ENCODE peak calls at places on chromosomes 1 and 21, in six cellular contexts. E is left lung, X is psoas muscle, M is heart left ventricle, P is fibroblast of the aortic adventitia, F is fibroblast of lung. I is an unnamed sample.
A peak's percentile ranks its signal among the peaks of the same experiment; 100 is the strongest.

GRCh38 chr1:172720325-172720724 is 61.4 kb downstream of the FASLG start:
- DNase-seq in F (no peak), M (no peak), E (no peak), P (no peak), X (no peak), I (no peak)

GRCh38 chr21:19523731-19524130 is 1120.1 kb upstream of the TMPRSS15 start:
- DNase-seq in F (no peak), X (no peak), P (no peak), E (no peak), M (no peak), I (no peak)

GRCh38 chr1:183498342-183498991 is 26.2 kb downstream of the SMG7 start:
- DNase-seq in E (no peak), M (no peak), X (no peak), F (no peak), P (no peak), I (no peak)

GRCh38 chr1:70043806-70044205 is 161.6 kb downstream of the LRRC40 start:
- DNase-seq in M (no peak), P (peak; percentile 87), F (peak; percentile 54), X (no peak), E (no peak), I (peak; percentile 39)

GRCh38 chr1:237166593-237167077 is 124.7 kb downstream of the RYR2 start:
- DNase-seq in X (no peak), E (no peak), M (no peak), F (peak; percentile 70), P (no peak), I (no peak)

GRCh38 chr1:60345621-60346020 is 272.1 kb upstream of the C1orf87 start:
- DNase-seq in F (peak; percentile 47), E (no peak), P (peak; percentile 12), M (no peak), X (no peak), I (peak; percentile 17)

GRCh38 chr1:155977607-155978324 is 581 bp downstream of the ARHGEF2 start:
- DNase-seq in F (no peak), X (peak; percentile 51), E (no peak), P (no peak), M (peak; percentile 62), I (no peak)

GRCh38 chr1:201643835-201644104 is 104.8 kb downstream of the NAV1 start:
- DNase-seq in E (no peak), M (no peak), P (no peak), F (no peak), X (no peak), I (no peak)

GRCh38 chr21:15255359-15256157 is 190.8 kb upstream of the NRIP1 start:
- DNase-seq in F (no peak), M (peak; percentile 9), E (no peak), X (no peak), P (peak; percentile 73), I (no peak)

GRCh38 chr1:230424440-230425251 is 1.5 kb downstream of the PGBD5 start:
- DNase-seq in F (no peak), X (no peak), P (no peak), E (no peak), M (no peak), I (no peak)

GRCh38 chr1:169590932-169591331 is 4.7 kb upstream of the F5 start:
- DNase-seq in E (no peak), F (no peak), X (no peak), P (no peak), M (no peak), I (no peak)

GRCh38 chr1:240091614-240092300 is at the start of gene FMN2:
- DNase-seq in M (no peak), P (peak; percentile 55), X (no peak), F (no peak), E (no peak), I (peak; percentile 23)

GRCh38 chr1:6171546-6172124 is 8.5 kb downstream of the CHD5 start:
- DNase-seq in X (no peak), E (no peak), M (no peak), F (no peak), P (no peak), I (peak; percentile 12)

GRCh38 chr1:209657918-209658317 is 5.7 kb upstream of the LAMB3 start:
- DNase-seq in M (no peak), X (no peak), E (no peak), P (no peak), F (no peak), I (no peak)
- H3K4me3 ChIP-seq in M (no peak overlapping the region), X (no peak overlapping the region), E (no peak overlapping the region), P (no peak overlapping the region), F (no peak overlapping the region), I (no peak overlapping the region)

GRCh38 chr1:157773723-157774350 is 3.1 kb downstream of the FCRL2 start:
- DNase-seq in P (no peak), X (no peak), M (no peak), F (no peak), E (no peak), I (no peak)
- TF ChIP-seq CTCF in P (no peak), X (no peak), M (no peak), F (no peak), E (no peak), I (peak; percentile 12)

GRCh38 chr1:3651939-3652537 is at the start of gene TP73:
- DNase-seq in M (no peak), F (no peak), P (no peak), X (no peak), E (no peak), I (no peak)

GRCh38 chr1:3654549-3655281 is 2.4 kb downstream of the TP73 start:
- DNase-seq in E (peak; percentile 17), F (no peak), P (no peak), X (no peak), M (no peak), I (no peak)

GRCh38 chr1:3651011-3651938 is 1.0 kb upstream of the TP73 start:
- DNase-seq in P (no peak), F (no peak), M (no peak), X (no peak), E (no peak), I (no peak)

GRCh38 chr1:3652538-3653285 is 396 bp downstream of the TP73 start:
- DNase-seq in P (no peak), E (no peak), X (no peak), M (no peak), F (no peak), I (no peak)

GRCh38 chr1:3653286-3653618 is 936 bp downstream of the TP73 start:
- DNase-seq in F (no peak), M (no peak), P (no peak), E (no peak), X (no peak), I (no peak)
- H3K4me3 ChIP-seq in F (no peak overlapping the region), M (no peak overlapping the region), P (no peak overlapping the region), E (no peak overlapping the region), X (no peak overlapping the region), I (no peak overlapping the region)

GRCh38 chr1:17574502-17574901 is 35.0 kb downstream of the ARHGEF10L start:
- DNase-seq in X (no peak), P (no peak), E (no peak), M (no peak), F (no peak), I (no peak)

GRCh38 chr1:17569200-17570139 is 30.0 kb downstream of the ARHGEF10L start:
- DNase-seq in F (peak; percentile 95), X (peak; percentile 82), E (peak; percentile 84), P (peak; percentile 97), M (peak; percentile 86), I (peak; percentile 89)

GRCh38 chr1:17570228-17570627 is 30.7 kb downstream of the ARHGEF10L start:
- DNase-seq in E (no peak), F (no peak), M (no peak), X (no peak), P (no peak), I (no peak)

GRCh38 chr1:17573518-17574041 is 34.1 kb downstream of the ARHGEF10L start:
- DNase-seq in P (no peak), F (no peak), X (no peak), E (no peak), M (no peak), I (no peak)

GRCh38 chr1:17572264-17572985 is 32.9 kb downstream of the ARHGEF10L start:
- DNase-seq in P (no peak), X (no peak), M (no peak), F (no peak), E (no peak), I (no peak)
- TF ChIP-seq CTCF in P (no peak), X (no peak), M (no peak), F (peak; percentile 12), E (no peak), I (peak; percentile 2)

GRCh38 chr1:209176866-209177430 is 406.6 kb upstream of the CAMK1G start:
- DNase-seq in X (no peak), P (no peak), M (no peak), E (no peak), F (no peak), I (no peak)
- H3K4me3 ChIP-seq in X (no peak overlapping the region), P (no peak overlapping the region), M (no peak overlapping the region), E (no peak overlapping the region), F (no peak overlapping the region), I (no peak overlapping the region)

GRCh38 chr21:33800753-33801423 is 114.7 kb downstream of the ATP5PO start:
- DNase-seq in P (no peak), X (no peak), M (no peak), E (no peak), F (no peak), I (no peak)
- TF ChIP-seq CTCF in P (no peak), X (no peak), M (no peak), E (no peak), F (no peak), I (no peak)

GRCh38 chr1:79726911-79727310 is 720.4 kb upstream of the ADGRL4 start:
- DNase-seq in M (no peak), X (no peak), P (no peak), E (no peak), F (peak; percentile 74), I (no peak)
- H3K4me3 ChIP-seq in M (no peak overlapping the region), X (no peak overlapping the region), P (no peak overlapping the region), E (no peak overlapping the region), F (no peak overlapping the region), I (no peak overlapping the region)

DNA sequence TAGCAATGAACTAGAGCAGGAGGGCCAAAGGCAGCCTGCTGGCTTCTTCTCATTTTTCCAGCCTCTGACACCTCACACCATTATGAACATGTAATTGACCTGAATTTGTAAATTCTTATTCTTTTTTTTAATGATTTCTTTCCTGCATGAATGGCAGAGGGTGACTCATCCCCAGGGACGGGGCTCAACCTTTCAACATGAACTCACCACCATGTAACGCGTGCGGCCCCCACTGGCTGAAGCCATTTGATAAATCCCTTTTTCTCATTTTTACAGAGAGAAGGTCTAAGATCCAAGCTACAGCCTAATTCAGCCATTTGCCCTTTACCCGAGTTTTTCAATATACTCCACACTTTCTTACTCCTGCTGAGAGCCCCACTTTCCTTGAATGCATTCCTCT is 9.3 kb upstream of the ETS2 start:
- DNase-seq in F (peak; percentile 58), P (no peak), E (no peak), X (no peak), M (no peak), I (no peak)
- TF ChIP-seq CTCF in F (peak; percentile 7), P (no peak), E (no peak), X (no peak), M (no peak), I (no peak)